ENCODE peak calls at places on chromosomes 12 and 14, in six cellular contexts. D is upper lobe of left lung, B is A549, V is prostate gland, E is psoas muscle, U is neuronal stem cell. P is an unnamed sample.

GRCh38 chr14:84080961-84081360 is 1449.0 kb upstream of the FLRT2 start:
- DNase-seq in D (no peak), B (no peak), V (no peak), E (no peak), U (no peak), P (no peak)

GRCh38 chr12:67648306-67649164 is at the start of gene DYRK2:
- DNase-seq in D (peak; percentile 97), B (peak; percentile 70), V (peak; percentile 75), E (peak; percentile 86), U (peak; percentile 82), P (peak; percentile 80)

GRCh38 chr12:92297932-92298681 is 152.5 kb upstream of the BTG1 start:
- DNase-seq in D (no peak), B (no peak), V (no peak), E (no peak), U (no peak), P (peak; percentile 55)

GRCh38 chr14:50955373-50956043 is 11.2 kb upstream of the PYGL start:
- DNase-seq in D (no peak), B (peak; percentile 90), V (peak; percentile 66), E (peak; percentile 82), U (no peak), P (peak; percentile 26)

GRCh38 chr12:18296909-18297280 is 35.6 kb downstream of the PIK3C2G start:
- DNase-seq in D (no peak), B (no peak), V (no peak), E (no peak), U (no peak), P (peak; percentile 21)

GRCh38 chr12:89883630-89884364 is 175.2 kb upstream of the ATP2B1 start:
- DNase-seq in D (no peak), B (no peak), V (no peak), E (no peak), U (peak; percentile 72), P (no peak)

GRCh38 chr14:101950100-101950499 is 14.3 kb upstream of the DYNC1H1 start:
- DNase-seq in D (no peak), B (no peak), V (no peak), E (no peak), U (no peak), P (no peak)

GRCh38 chr12:113086249-113087164 is 30.0 kb downstream of the DTX1 start:
- DNase-seq in D (no peak), B (no peak), V (no peak), E (no peak), U (no peak), P (peak; percentile 32)

GRCh38 chr12:57319678-57320469 is 68.9 kb upstream of the STAC3 start:
- DNase-seq in D (no peak), B (no peak), V (no peak), E (no peak), U (no peak), P (no peak)

GRCh38 chr14:89921346-89921745 is 33.2 kb downstream of the EFCAB11 start:
- DNase-seq in D (no peak), B (no peak), V (no peak), E (no peak), U (no peak), P (no peak)

GRCh38 chr12:46389130-46389616 is 16.6 kb upstream of the SLC38A2 start:
- DNase-seq in D (no peak), B (no peak), V (no peak), E (no peak), U (no peak), P (no peak)

GRCh38 chr14:74412753-74413152 is 13.3 kb downstream of the SYNDIG1L start:
- DNase-seq in D (no peak), B (no peak), V (no peak), E (no peak), U (no peak), P (no peak)

GRCh38 chr14:100539319-100539645 is 47.9 kb downstream of the BEGAIN start:
- DNase-seq in D (peak; percentile 19), B (no peak), V (no peak), E (peak; percentile 11), U (no peak), P (no peak)

GRCh38 chr12:89707992-89708792 is 446 bp downstream of the ATP2B1 start:
- DNase-seq in D (peak; percentile 92), B (peak; percentile 29), V (peak; percentile 22), E (peak; percentile 47), U (no peak), P (peak; percentile 41)

GRCh38 chr12:12983420-12984035 is 16.5 kb downstream of the HEBP1 start:
- DNase-seq in D (no peak), B (peak; percentile 61), V (no peak), E (no peak), U (no peak), P (peak; percentile 65)

GRCh38 chr12:46693518-46693917 is 132.3 kb downstream of the SLC38A4 start:
- DNase-seq in D (no peak), B (no peak), V (no peak), E (no peak), U (no peak), P (no peak)

GRCh38 chr12:114918535-114919233 is 234.7 kb upstream of the TBX3 start:
- DNase-seq in D (no peak), B (peak; percentile 79), V (no peak), E (no peak), U (no peak), P (peak; percentile 90)

GRCh38 chr12:123750159-123750656 is 11.9 kb upstream of the DNAH10 start:
- DNase-seq in D (no peak), B (no peak), V (no peak), E (no peak), U (no peak), P (no peak)

GRCh38 chr14:93892923-93893549 is 34.1 kb upstream of the FAM181A start:
- DNase-seq in D (no peak), B (peak; percentile 54), V (peak; percentile 62), E (peak; percentile 76), U (peak; percentile 78), P (peak; percentile 41)

GRCh38 chr12:123634142-123634561 is 523 bp downstream of the GTF2H3 start:
- DNase-seq in D (no peak), B (no peak), V (no peak), E (no peak), U (no peak), P (no peak)

GRCh38 chr14:88852632-88853031 is 28.2 kb downstream of the TTC8 start:
- DNase-seq in D (no peak), B (no peak), V (no peak), E (no peak), U (no peak), P (no peak)

GRCh38 chr14:33668066-33668465 is 282.8 kb downstream of the EGLN3 start:
- DNase-seq in D (no peak), B (no peak), V (no peak), E (no peak), U (no peak), P (no peak)

GRCh38 chr12:52776913-52777395 is at the start of gene KRT76:
- DNase-seq in D (peak; percentile 52), B (no peak), V (no peak), E (no peak), U (no peak), P (no peak)

DNA sequence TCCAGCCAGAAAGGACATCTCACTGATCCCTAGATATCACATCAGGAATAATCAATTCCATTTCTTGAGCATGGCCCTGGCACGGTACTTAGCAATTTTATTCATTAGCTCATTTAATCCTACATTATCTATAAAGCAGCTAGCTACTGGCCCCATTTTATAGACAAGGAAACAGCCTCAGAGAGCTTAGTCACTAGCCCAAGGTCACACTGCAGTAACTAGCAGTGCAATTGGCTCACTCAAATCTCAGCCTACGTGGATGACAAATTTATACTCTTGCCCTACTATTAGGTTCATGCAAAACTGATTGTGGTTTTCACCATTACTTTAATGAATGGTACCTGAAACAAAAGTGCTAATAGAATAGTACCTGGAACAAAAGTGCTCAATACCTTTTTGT is 41.7 kb downstream of the NUAK1 start:
- DNase-seq in D (no peak), B (no peak), V (no peak), E (no peak), U (no peak), P (peak; percentile 42)
- H3K4me1 ChIP-seq in D (no peaks in the 10 kb centered on the region), B (peaks cover 80% of the 10 kb centered on the region), V (peaks cover 5% of the 10 kb centered on the region), E (peaks cover 26% of the 10 kb centered on the region), U (peaks cover 25% of the 10 kb centered on the region), P (no peaks in the 10 kb centered on the region)

GRCh38 chr14:58275527-58276190 is 22.7 kb upstream of the ARID4A start:
- DNase-seq in D (no peak), B (no peak), V (no peak), E (no peak), U (no peak), P (no peak)
- H3K4me3 ChIP-seq in D (no peak overlapping the region), B (no peak overlapping the region), V (no peak overlapping the region), E (no peak overlapping the region), U (no peak overlapping the region), P (no peak overlapping the region)

GRCh38 chr14:104723651-104724406 is at the start of gene ADSS1:
- DNase-seq in D (peak; percentile 94), B (peak; percentile 70), V (peak; percentile 44), E (peak; percentile 78), U (peak; percentile 65), P (peak; percentile 66)

GRCh38 chr14:104724407-104724980 is 465 bp downstream of the ADSS1 start:
- DNase-seq in D (no peak), B (peak; percentile 38), V (no peak), E (peak; percentile 83), U (no peak), P (peak; percentile 33)

GRCh38 chr14:104724981-104725771 is 1.1 kb downstream of the ADSS1 start:
- DNase-seq in D (peak; percentile 83), B (peak; percentile 59), V (no peak), E (peak; percentile 76), U (no peak), P (no peak)

GRCh38 chr14:104721704-104722431 is 2.2 kb upstream of the ADSS1 start:
- DNase-seq in D (peak; percentile 66), B (no peak), V (no peak), E (peak; percentile 80), U (no peak), P (no peak)

DNA sequence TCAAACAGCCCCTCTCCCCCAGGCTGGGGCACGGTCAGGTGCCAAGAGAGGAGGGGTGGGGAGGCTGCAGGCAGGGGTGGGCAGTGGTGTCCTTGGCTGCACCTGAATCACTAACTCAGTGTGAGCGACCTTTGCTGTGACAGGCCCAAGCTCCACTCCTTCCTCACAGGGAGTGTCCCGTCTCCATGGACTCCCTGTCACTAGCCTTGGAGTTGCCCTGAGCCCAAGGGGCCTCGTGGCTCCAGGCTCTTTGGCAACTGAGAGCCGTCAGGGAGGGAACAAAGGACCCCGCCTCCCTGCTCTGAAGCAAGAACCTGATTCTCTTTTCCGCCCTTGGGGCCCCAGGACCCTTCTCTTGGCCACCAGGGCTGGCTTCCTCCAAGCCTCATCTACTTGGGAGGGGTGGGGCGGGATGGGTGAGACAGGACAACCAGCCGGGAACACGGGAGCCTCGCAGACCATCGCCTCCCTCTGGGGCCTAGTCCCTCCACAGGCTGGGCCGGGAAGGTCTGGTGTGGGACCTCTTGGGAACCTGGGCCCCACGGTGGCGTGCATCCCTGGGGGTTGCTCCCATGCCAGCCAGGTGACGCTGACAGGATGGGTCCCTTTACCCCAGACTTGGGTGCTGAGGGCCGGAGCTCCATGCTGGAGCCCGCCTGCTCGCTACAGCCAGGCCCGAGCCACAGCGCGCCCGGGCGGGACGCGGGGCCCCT is 935 bp upstream of the ADSS1 start:
- DNase-seq in D (no peak), B (peak; percentile 28), V (no peak), E (no peak), U (no peak), P (peak; percentile 84)
- H3K27ac ChIP-seq in D (no peak overlapping the region), B (no peak overlapping the region), V (no peak overlapping the region), E (peak overlapping the region; percentile 83), U (no peak overlapping the region), P (no peak overlapping the region)

DNA sequence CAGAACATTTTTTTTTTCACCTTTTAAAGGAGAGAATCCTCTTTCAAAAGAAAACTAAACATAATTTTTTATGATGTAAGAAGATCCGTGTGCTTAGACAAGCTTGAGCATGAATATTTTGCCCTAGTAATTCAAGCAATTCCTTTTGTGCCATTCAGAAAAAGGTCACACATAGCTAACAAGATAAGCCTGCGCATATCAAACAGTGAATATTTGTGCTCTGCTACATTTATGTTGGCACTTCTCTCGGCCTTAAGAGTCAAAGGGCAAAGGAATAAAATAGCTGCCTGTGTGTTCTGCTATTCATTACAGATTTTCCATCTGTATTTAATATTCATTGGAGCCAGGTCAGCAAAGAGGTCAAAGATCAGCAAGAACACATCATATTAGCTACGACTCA is 163.4 kb downstream of the TMTC3 start:
- DNase-seq in D (no peak), B (no peak), V (no peak), E (no peak), U (no peak), P (peak; percentile 72)
- H3K4me1 ChIP-seq in D (no peaks in the 10 kb centered on the region), B (peaks cover 65% of the 10 kb centered on the region), V (no peaks in the 10 kb centered on the region), E (no peaks in the 10 kb centered on the region), U (peaks cover 20% of the 10 kb centered on the region), P (no peaks in the 10 kb centered on the region)